ENCODE peak calls at places on chromosome 12, in four cellular contexts. One of them, this sample, is unnamed. For H3K4me1, the result is how much of the 10 kb centered on the place peaks cover.

GRCh38 chr12:122406701-122407154 is 15.7 kb downstream of the CLIP1 start:
- DNase-seq in thyroid gland: no peak
- DNase-seq in heart right ventricle: no peak
- DNase-seq in CD8-positive, alpha-beta memory T cell: no peak
- DNase-seq in this sample: no peak

GRCh38 chr12:123902821-123903220 is 69.8 kb downstream of the CCDC92 start:
- DNase-seq in thyroid gland: no peak
- DNase-seq in CD8-positive, alpha-beta memory T cell: no peak
- DNase-seq in heart right ventricle: no peak
- DNase-seq in this sample: no peak

GRCh38 chr12:121803861-121804416 is at the start of gene SETD1B:
- DNase-seq in thyroid gland: peak
- DNase-seq in CD8-positive, alpha-beta memory T cell: peak
- DNase-seq in heart right ventricle: peak
- DNase-seq in this sample: peak

GRCh38 chr12:84561362-84561761 is 351.2 kb downstream of the SLC6A15 start:
- DNase-seq in heart right ventricle: no peak
- DNase-seq in thyroid gland: no peak
- DNase-seq in CD8-positive, alpha-beta memory T cell: no peak
- DNase-seq in this sample: no peak

GRCh38 chr12:76762556-76762955 is 1.4 kb upstream of the ZDHHC17 start:
- DNase-seq in CD8-positive, alpha-beta memory T cell: no peak
- DNase-seq in heart right ventricle: no peak
- DNase-seq in thyroid gland: no peak
- DNase-seq in this sample: no peak

GRCh38 chr12:116138781-116139180 is 138.7 kb downstream of the MED13L start:
- DNase-seq in thyroid gland: no peak
- DNase-seq in CD8-positive, alpha-beta memory T cell: no peak
- DNase-seq in heart right ventricle: no peak
- DNase-seq in this sample: no peak

GRCh38 chr12:95815635-95816212 is 25.2 kb upstream of the NTN4 start:
- DNase-seq in heart right ventricle: no peak
- DNase-seq in thyroid gland: no peak
- DNase-seq in CD8-positive, alpha-beta memory T cell: no peak
- DNase-seq in this sample: no peak

GRCh38 chr12:32895688-32896437 is 714 bp downstream of the PKP2 start:
- DNase-seq in thyroid gland: no peak
- DNase-seq in CD8-positive, alpha-beta memory T cell: no peak
- DNase-seq in heart right ventricle: peak
- DNase-seq in this sample: no peak

GRCh38 chr12:95492462-95492861 is 18.5 kb downstream of the METAP2 start:
- DNase-seq in heart right ventricle: no peak
- DNase-seq in CD8-positive, alpha-beta memory T cell: no peak
- DNase-seq in thyroid gland: no peak
- DNase-seq in this sample: no peak

GRCh38 chr12:108457006-108457733 is 57.9 kb upstream of the FICD start:
- DNase-seq in thyroid gland: peak
- DNase-seq in CD8-positive, alpha-beta memory T cell: peak
- DNase-seq in heart right ventricle: no peak
- DNase-seq in this sample: no peak

GRCh38 chr12:125113263-125113662 is 48.0 kb downstream of the AACS start:
- DNase-seq in heart right ventricle: no peak
- DNase-seq in CD8-positive, alpha-beta memory T cell: no peak
- DNase-seq in thyroid gland: no peak
- DNase-seq in this sample: no peak

GRCh38 chr12:91021076-91021475 is 16.3 kb upstream of the EPYC start:
- DNase-seq in heart right ventricle: no peak
- DNase-seq in CD8-positive, alpha-beta memory T cell: no peak
- DNase-seq in thyroid gland: no peak
- DNase-seq in this sample: no peak

GRCh38 chr12:65670775-65671174 is 153.5 kb upstream of the HMGA2 start:
- DNase-seq in CD8-positive, alpha-beta memory T cell: no peak
- DNase-seq in thyroid gland: no peak
- DNase-seq in heart right ventricle: no peak
- DNase-seq in this sample: no peak

GRCh38 chr12:121446760-121447159 is 46.8 kb downstream of the RNF34 start:
- DNase-seq in CD8-positive, alpha-beta memory T cell: no peak
- DNase-seq in heart right ventricle: no peak
- DNase-seq in thyroid gland: no peak
- DNase-seq in this sample: no peak

GRCh38 chr12:127570793-127571360 is 696.1 kb upstream of the TMEM132C start:
- DNase-seq in heart right ventricle: no peak
- DNase-seq in thyroid gland: no peak
- DNase-seq in CD8-positive, alpha-beta memory T cell: no peak
- DNase-seq in this sample: no peak

GRCh38 chr12:119236372-119236771 is 57.6 kb downstream of the HSPB8 start:
- DNase-seq in thyroid gland: no peak
- DNase-seq in heart right ventricle: no peak
- DNase-seq in CD8-positive, alpha-beta memory T cell: no peak
- DNase-seq in this sample: no peak

GRCh38 chr12:76032043-76032981 is 736 bp upstream of the PHLDA1 start:
- DNase-seq in CD8-positive, alpha-beta memory T cell: no peak
- DNase-seq in thyroid gland: peak
- DNase-seq in heart right ventricle: no peak
- DNase-seq in this sample: peak

GRCh38 chr12:105888696-105889095 is 250.1 kb downstream of the NUAK1 start:
- DNase-seq in heart right ventricle: no peak
- DNase-seq in thyroid gland: no peak
- DNase-seq in CD8-positive, alpha-beta memory T cell: no peak
- DNase-seq in this sample: no peak

GRCh38 chr12:26018926-26019325 is 60.4 kb downstream of the RASSF8 start:
- DNase-seq in CD8-positive, alpha-beta memory T cell: no peak
- DNase-seq in thyroid gland: no peak
- DNase-seq in heart right ventricle: no peak
- DNase-seq in this sample: no peak

GRCh38 chr12:25386823-25387134 is 136.1 kb upstream of the KRAS start:
- DNase-seq in thyroid gland: peak
- DNase-seq in heart right ventricle: no peak
- DNase-seq in CD8-positive, alpha-beta memory T cell: no peak
- DNase-seq in this sample: no peak

GRCh38 chr12:109783965-109784244 is 49.3 kb downstream of the TRPV4 start:
- DNase-seq in CD8-positive, alpha-beta memory T cell: no peak
- DNase-seq in thyroid gland: no peak
- DNase-seq in heart right ventricle: no peak
- DNase-seq in this sample: no peak

GRCh38 chr12:104469523-104469922 is 12.8 kb downstream of the CHST11 start:
- DNase-seq in thyroid gland: no peak
- DNase-seq in CD8-positive, alpha-beta memory T cell: no peak
- DNase-seq in heart right ventricle: no peak
- DNase-seq in this sample: no peak
- H3K4me1 ChIP-seq in thyroid gland: under half
- H3K4me1 ChIP-seq in CD8-positive, alpha-beta memory T cell: half or more
- H3K4me1 ChIP-seq in heart right ventricle: under half
- H3K4me1 ChIP-seq in this sample: under half

GRCh38 chr12:52590021-52590420 is 11.2 kb downstream of the KRT72 start:
- DNase-seq in thyroid gland: no peak
- DNase-seq in CD8-positive, alpha-beta memory T cell: no peak
- DNase-seq in heart right ventricle: no peak
- DNase-seq in this sample: peak

GRCh38 chr12:52585951-52586350 is 12.3 kb upstream of the KRT74 start:
- DNase-seq in CD8-positive, alpha-beta memory T cell: peak
- DNase-seq in thyroid gland: no peak
- DNase-seq in heart right ventricle: no peak
- DNase-seq in this sample: peak

GRCh38 chr12:52587563-52587962 is 13.7 kb downstream of the KRT72 start:
- DNase-seq in CD8-positive, alpha-beta memory T cell: no peak
- DNase-seq in heart right ventricle: no peak
- DNase-seq in thyroid gland: no peak
- DNase-seq in this sample: peak

GRCh38 chr12:52591521-52591920 is 9.7 kb downstream of the KRT72 start:
- DNase-seq in CD8-positive, alpha-beta memory T cell: no peak
- DNase-seq in heart right ventricle: no peak
- DNase-seq in thyroid gland: no peak
- DNase-seq in this sample: peak
- H3K4me3 ChIP-seq in CD8-positive, alpha-beta memory T cell: no peak
- H3K4me3 ChIP-seq in heart right ventricle: no peak
- H3K4me3 ChIP-seq in thyroid gland: no peak
- H3K4me3 ChIP-seq in this sample: no peak

GRCh38 chr12:69512820-69513219 is 42.6 kb downstream of the FRS2 start:
- DNase-seq in thyroid gland: no peak
- DNase-seq in CD8-positive, alpha-beta memory T cell: no peak
- DNase-seq in heart right ventricle: no peak
- DNase-seq in this sample: no peak

GRCh38 chr12:69513297-69513696 is 43.1 kb downstream of the FRS2 start:
- DNase-seq in thyroid gland: no peak
- DNase-seq in CD8-positive, alpha-beta memory T cell: no peak
- DNase-seq in heart right ventricle: no peak
- DNase-seq in this sample: no peak

GRCh38 chr12:69511469-69511868 is 41.3 kb downstream of the FRS2 start:
- DNase-seq in thyroid gland: no peak
- DNase-seq in heart right ventricle: no peak
- DNase-seq in CD8-positive, alpha-beta memory T cell: no peak
- DNase-seq in this sample: no peak

GRCh38 chr12:69511016-69511415 is 40.8 kb downstream of the FRS2 start:
- DNase-seq in thyroid gland: no peak
- DNase-seq in CD8-positive, alpha-beta memory T cell: no peak
- DNase-seq in heart right ventricle: no peak
- DNase-seq in this sample: no peak

DNA sequence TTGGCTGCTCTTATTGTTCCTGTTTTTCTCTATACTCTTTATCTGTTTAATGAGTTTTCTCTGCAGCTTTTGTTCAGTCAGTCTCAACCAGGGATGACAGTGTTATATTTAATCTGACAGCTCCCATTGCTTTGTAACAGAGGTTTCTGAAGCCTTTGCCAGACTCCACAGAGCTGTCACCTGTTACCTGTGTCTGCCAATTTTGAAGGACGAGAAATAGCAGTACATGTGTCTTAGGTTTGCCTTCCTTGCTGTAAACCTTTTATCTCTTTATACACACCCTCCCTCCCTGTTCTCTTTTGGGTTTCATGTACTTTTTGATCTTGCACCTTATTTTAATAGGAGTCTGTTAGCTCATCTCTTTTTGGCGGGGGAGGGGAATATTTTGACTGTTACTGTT is 41.7 kb downstream of the FRS2 start:
- DNase-seq in heart right ventricle: no peak
- DNase-seq in thyroid gland: no peak
- DNase-seq in CD8-positive, alpha-beta memory T cell: no peak
- DNase-seq in this sample: no peak
- H3K4me1 ChIP-seq in heart right ventricle: half or more
- H3K4me1 ChIP-seq in thyroid gland: under half
- H3K4me1 ChIP-seq in CD8-positive, alpha-beta memory T cell: under half
- H3K4me1 ChIP-seq in this sample: half or more

DNA sequence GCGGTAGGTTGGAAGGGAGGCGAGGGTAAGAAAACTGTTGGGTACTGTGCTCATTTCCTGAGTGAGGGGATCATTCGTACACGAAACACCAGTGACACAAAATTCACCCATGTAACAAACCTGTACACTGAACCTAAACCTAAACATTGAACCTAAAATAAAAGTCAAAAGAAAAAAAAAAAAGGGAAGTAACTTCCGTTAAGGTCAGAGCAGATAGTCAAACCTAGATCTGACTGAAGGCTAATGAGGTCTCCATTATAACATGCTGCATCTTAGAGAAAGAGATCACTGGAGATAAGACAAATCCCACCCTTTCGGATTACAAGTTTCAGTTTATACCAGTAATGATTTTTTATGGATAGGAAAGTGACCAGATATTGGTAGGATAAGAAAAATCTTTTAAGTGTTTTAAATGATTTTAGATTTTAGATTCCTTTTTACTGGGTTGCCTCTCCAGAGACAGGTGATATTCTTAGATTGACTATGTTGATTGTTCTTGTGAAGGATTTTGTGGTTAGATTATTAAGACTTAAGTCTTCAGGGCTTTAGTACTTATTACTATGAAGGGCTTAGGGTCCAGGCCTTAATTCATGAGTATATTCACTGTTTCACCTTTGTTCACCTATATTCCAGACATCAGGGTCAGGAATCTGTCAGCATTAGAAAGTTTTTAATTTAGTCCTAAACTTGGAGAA is 11.2 kb upstream of the NCKAP1L start:
- DNase-seq in CD8-positive, alpha-beta memory T cell: no peak
- DNase-seq in thyroid gland: no peak
- DNase-seq in heart right ventricle: no peak
- DNase-seq in this sample: no peak
- H3K4me3 ChIP-seq in CD8-positive, alpha-beta memory T cell: no peak
- H3K4me3 ChIP-seq in thyroid gland: no peak
- H3K4me3 ChIP-seq in heart right ventricle: no peak
- H3K4me3 ChIP-seq in this sample: no peak

DNA sequence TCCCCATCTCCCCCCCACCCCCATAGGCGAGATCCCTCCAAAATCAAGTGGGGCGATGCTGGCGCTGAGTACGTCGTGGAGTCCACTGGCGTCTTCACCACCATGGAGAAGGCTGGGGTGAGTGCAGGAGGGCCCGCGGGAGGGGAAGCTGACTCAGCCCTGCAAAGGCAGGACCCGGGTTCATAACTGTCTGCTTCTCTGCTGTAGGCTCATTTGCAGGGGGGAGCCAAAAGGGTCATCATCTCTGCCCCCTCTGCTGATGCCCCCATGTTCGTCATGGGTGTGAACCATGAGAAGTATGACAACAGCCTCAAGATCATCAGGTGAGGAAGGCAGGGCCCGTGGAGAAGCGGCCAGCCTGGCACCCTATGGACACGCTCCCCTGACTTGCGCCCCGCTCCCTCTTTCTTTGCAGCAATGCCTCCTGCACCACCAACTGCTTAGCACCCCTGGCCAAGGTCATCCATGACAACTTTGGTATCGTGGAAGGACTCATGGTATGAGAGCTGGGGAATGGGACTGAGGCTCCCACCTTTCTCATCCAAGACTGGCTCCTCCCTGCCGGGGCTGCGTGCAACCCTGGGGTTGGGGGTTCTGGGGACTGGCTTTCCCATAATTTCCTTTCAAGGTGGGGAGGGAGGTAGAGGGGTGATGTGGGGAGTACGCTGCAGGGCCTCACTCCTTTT is 2.7 kb downstream of the GAPDH start:
- DNase-seq in CD8-positive, alpha-beta memory T cell: no peak
- DNase-seq in heart right ventricle: no peak
- DNase-seq in thyroid gland: no peak
- DNase-seq in this sample: no peak
- H3K4me1 ChIP-seq in CD8-positive, alpha-beta memory T cell: half or more
- H3K4me1 ChIP-seq in heart right ventricle: half or more
- H3K4me1 ChIP-seq in thyroid gland: half or more
- H3K4me1 ChIP-seq in this sample: under half

GRCh38 chr12:9115731-9116689 is at the start of gene A2M:
- DNase-seq in CD8-positive, alpha-beta memory T cell: no peak
- DNase-seq in heart right ventricle: no peak
- DNase-seq in thyroid gland: no peak
- DNase-seq in this sample: peak
- H3K4me3 ChIP-seq in CD8-positive, alpha-beta memory T cell: no peak
- H3K4me3 ChIP-seq in heart right ventricle: peak
- H3K4me3 ChIP-seq in thyroid gland: no peak
- H3K4me3 ChIP-seq in this sample: peak

This sample was measured in tibial artery.